ENCODE peak calls at places on chromosomes 5 and 9, in ten cellular contexts. H is ovary, I is HepG2, B is sigmoid colon, M is A549, V is stomach, O is tibial nerve, P is suprapubic skin, E is GM12878, Q is transverse colon. S is an unnamed sample.

GRCh38 chr5:84343171-84343570 is 41.5 kb downstream of the EDIL3 start:
- DNase-seq in V (no peak), H (no peak), M (no peak), Q (no peak), O (no peak), E (no peak), I (no peak), P (no peak), B (no peak), S (no peak)

GRCh38 chr5:10981927-10982326 is 220.9 kb upstream of the DAP start:
- DNase-seq in H (no peak), I (no peak), P (no peak), M (no peak), Q (no peak), E (no peak), O (no peak), V (no peak), B (no peak), S (no peak)

GRCh38 chr9:136847065-136847826 is 2.0 kb upstream of the PHPT1 start:
- DNase-seq in B (no peak), O (peak), Q (peak), V (peak), M (peak), H (no peak), I (peak), E (no peak), P (no peak), S (peak)

GRCh38 chr9:97475079-97475478 is 26.4 kb upstream of the TMOD1 start:
- DNase-seq in H (no peak), P (no peak), M (no peak), B (no peak), I (no peak), Q (no peak), V (no peak), O (no peak), E (no peak), S (no peak)

GRCh38 chr9:9142001-9142400 is 1342.4 kb upstream of the DMAC1 start:
- DNase-seq in H (no peak), B (no peak), V (no peak), M (no peak), P (no peak), Q (no peak), E (no peak), O (no peak), I (no peak), S (no peak)

GRCh38 chr5:135891804-135892203 is 3.8 kb downstream of the IL9 start:
- DNase-seq in H (no peak), I (no peak), B (no peak), P (peak), O (no peak), M (no peak), Q (no peak), E (no peak), V (no peak), S (no peak)

GRCh38 chr5:98709681-98710080 is 63.8 kb upstream of the RGMB start:
- DNase-seq in P (no peak), Q (no peak), M (no peak), E (no peak), H (no peak), O (no peak), V (no peak), I (no peak), B (no peak), S (no peak)

GRCh38 chr5:96942078-96942477 is 6.2 kb downstream of the LNPEP start:
- DNase-seq in P (no peak), V (no peak), H (no peak), E (no peak), B (no peak), I (no peak), O (no peak), M (no peak), Q (no peak), S (no peak)

GRCh38 chr5:85017271-85017670 is 632.6 kb upstream of the EDIL3 start:
- DNase-seq in P (no peak), M (no peak), O (no peak), E (no peak), Q (no peak), H (no peak), V (no peak), B (no peak), I (no peak), S (no peak)

GRCh38 chr5:118952992-118953651 is 35.2 kb downstream of the DTWD2 start:
- DNase-seq in B (no peak), V (no peak), P (no peak), O (no peak), E (no peak), H (no peak), Q (no peak), I (no peak), M (no peak), S (no peak)

GRCh38 chr9:127755558-127756060 is 20.5 kb upstream of the TOR2A start:
- DNase-seq in V (no peak), I (no peak), O (no peak), E (no peak), B (no peak), P (no peak), Q (no peak), H (no peak), M (no peak), S (no peak)

GRCh38 chr9:75096796-75097195 is 8.5 kb downstream of the OSTF1 start:
- DNase-seq in I (no peak), M (no peak), E (no peak), B (no peak), V (no peak), Q (no peak), P (no peak), O (no peak), H (no peak), S (no peak)

GRCh38 chr5:140114341-140115185 is 654 bp downstream of the PURA start:
- DNase-seq in P (peak), B (peak), O (peak), H (peak), Q (peak), M (peak), I (no peak), E (no peak), V (peak), S (peak)

GRCh38 chr9:30120654-30121053 is 2263.8 kb upstream of the ACO1 start:
- DNase-seq in H (no peak), M (peak), I (no peak), B (no peak), V (no peak), Q (no peak), O (no peak), E (no peak), P (no peak), S (no peak)

GRCh38 chr9:10251490-10251889 is 361.3 kb downstream of the PTPRD start:
- DNase-seq in B (no peak), O (no peak), H (no peak), I (peak), Q (no peak), P (no peak), V (no peak), E (no peak), M (no peak), S (no peak)

GRCh38 chr5:63923914-63924313 is 38.3 kb downstream of the HTR1A start:
- DNase-seq in H (no peak), V (peak), Q (peak), O (no peak), B (no peak), E (no peak), I (no peak), P (no peak), M (peak), S (no peak)

GRCh38 chr5:14165375-14166091 is 22.4 kb downstream of the TRIO start:
- DNase-seq in O (no peak), M (peak), P (no peak), B (no peak), E (no peak), V (no peak), I (peak), H (no peak), Q (no peak), S (no peak)

GRCh38 chr5:138790684-138791083 is 37.5 kb downstream of the CTNNA1 start:
- DNase-seq in H (no peak), P (no peak), I (no peak), E (no peak), O (no peak), V (no peak), B (no peak), Q (no peak), M (no peak), S (no peak)

GRCh38 chr5:138792181-138792808 is 39.1 kb downstream of the CTNNA1 start:
- DNase-seq in Q (no peak), B (no peak), E (no peak), I (no peak), M (no peak), P (no peak), V (no peak), O (no peak), H (no peak), S (no peak)

GRCh38 chr5:138789771-138790242 is 36.6 kb downstream of the CTNNA1 start:
- DNase-seq in M (peak), I (peak), Q (no peak), O (no peak), B (no peak), V (no peak), P (no peak), H (no peak), E (no peak), S (no peak)

DNA sequence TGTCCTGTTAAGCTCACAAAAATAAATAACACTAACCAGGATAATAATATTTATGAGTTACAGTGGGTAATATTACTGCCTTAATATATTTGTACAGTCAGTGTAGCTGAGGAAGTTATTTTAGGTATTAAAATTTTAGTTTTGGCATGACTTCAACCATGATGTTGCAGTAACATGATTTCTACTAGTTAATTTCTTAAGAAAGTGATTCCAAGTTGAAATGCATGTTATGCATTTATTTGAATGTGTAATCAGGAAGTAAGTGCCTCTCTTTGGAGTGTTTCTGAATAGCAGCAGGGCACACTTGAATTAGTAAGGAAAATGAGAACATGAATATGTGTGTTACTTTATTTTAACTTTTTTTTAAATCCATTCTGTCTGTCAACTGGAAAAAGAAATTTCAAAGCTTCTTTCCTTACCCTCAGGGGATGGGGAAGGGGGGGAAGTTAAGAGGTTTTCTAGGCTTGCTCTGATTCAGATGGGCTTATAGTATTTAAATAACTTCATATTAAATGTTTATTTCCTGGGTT is 40.3 kb downstream of the CTNNA1 start:
- DNase-seq in E (no peak), M (no peak), V (no peak), O (no peak), P (no peak), B (no peak), Q (no peak), I (no peak), H (no peak), S (no peak)
- TF ChIP-seq POLR2A in E (no peak), M (no peak), V (no peak), O (no peak), P (no peak), B (no peak), Q (no peak), I (no peak), H (no peak), S (no peak)

GRCh38 chr9:134942421-134943119 is 24.9 kb upstream of the FCN1 start:
- DNase-seq in O (no peak), B (no peak), M (no peak), V (no peak), H (no peak), E (no peak), Q (no peak), P (no peak), I (no peak), S (no peak)
- H3K4me3 ChIP-seq in O (peak), B (no peak), M (no peak), V (no peak), H (no peak), E (no peak), Q (no peak), P (peak), I (no peak), S (no peak)

GRCh38 chr5:17203329-17204132 is 13.9 kb upstream of the BASP1 start:
- DNase-seq in H (peak), P (no peak), M (peak), E (no peak), B (peak), O (peak), Q (no peak), I (peak), V (no peak), S (no peak)
- TF ChIP-seq EP300 in H (no peak), P (no peak), M (no peak), E (no peak), B (no peak), O (no peak), Q (no peak), I (no peak), V (no peak), S (no peak)

GRCh38 chr9:125406812-125407087 is 145.1 kb downstream of the GAPVD1 start:
- DNase-seq in O (no peak), H (no peak), Q (no peak), E (no peak), I (no peak), P (no peak), B (no peak), V (no peak), M (no peak), S (no peak)

GRCh38 chr9:125407432-125407973 is 145.9 kb downstream of the GAPVD1 start:
- DNase-seq in E (no peak), H (no peak), I (no peak), B (no peak), Q (no peak), P (no peak), O (no peak), V (no peak), M (no peak), S (no peak)

GRCh38 chr9:125409637-125410521 is 148.3 kb downstream of the GAPVD1 start:
- DNase-seq in I (peak), P (no peak), M (peak), Q (no peak), E (no peak), V (no peak), B (no peak), H (peak), O (peak), S (no peak)

GRCh38 chr9:125409217-125409636 is 147.6 kb downstream of the GAPVD1 start:
- DNase-seq in I (no peak), M (peak), H (no peak), O (no peak), B (peak), V (no peak), Q (no peak), E (no peak), P (no peak), S (no peak)

DNA sequence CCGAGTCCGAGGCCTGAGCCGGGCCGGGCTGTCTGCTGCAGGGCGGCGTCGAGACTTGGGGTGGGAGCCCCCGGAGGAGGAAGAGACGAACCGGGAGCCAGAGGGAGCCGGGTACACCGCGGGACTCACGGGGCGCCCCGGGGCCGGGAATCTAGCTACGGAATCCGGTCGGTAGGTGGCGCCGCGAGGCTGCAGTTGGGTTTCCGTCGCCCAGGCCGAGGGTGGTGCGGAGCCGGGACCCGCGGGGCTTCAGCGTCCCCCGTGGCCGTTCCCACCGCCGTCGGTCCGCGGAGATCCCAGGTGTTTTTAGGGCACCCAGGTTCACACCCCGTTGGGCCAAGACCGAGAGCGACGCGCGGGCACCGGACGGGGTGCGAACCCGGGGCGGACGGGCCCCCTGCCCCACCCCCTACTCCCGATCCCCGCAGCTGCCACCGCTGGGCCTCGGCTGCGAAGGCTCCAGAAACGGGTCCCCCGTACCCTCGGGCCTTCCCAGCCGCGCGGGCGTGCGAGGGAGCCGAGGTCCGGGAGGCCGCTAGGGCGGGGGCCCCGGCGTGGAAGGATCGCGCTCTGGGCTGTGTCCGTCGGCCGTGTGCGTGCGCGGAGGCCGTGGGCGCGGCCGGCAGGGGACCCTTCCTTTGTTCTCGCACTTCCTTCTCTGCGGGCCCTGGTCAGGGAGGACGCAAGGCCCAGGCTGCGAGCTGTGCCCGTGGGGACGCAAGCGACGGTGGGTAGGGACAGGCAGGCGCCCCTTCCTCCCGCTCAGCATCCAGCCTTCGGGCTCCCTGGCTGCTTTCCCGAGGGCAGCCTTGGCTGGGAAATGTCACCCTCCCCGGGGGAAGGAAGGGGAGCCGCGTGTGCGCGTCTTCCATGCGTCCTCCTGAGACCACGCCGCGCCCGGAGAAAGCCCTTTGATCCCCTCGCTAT is 146.6 kb downstream of the GAPVD1 start:
- DNase-seq in H (peak), O (peak), I (peak), P (peak), E (no peak), V (peak), Q (peak), B (peak), M (peak), S (peak)
- TF ChIP-seq POLR2A in H (peak), O (no peak), I (no peak), P (no peak), E (peak), V (no peak), Q (no peak), B (no peak), M (no peak), S (no peak)

GRCh38 chr5:165232629-165233028 is 1727.2 kb downstream of the MAT2B start:
- DNase-seq in M (no peak), B (no peak), E (no peak), Q (no peak), H (no peak), I (no peak), P (no peak), O (no peak), V (no peak), S (no peak)
- H3K4me3 ChIP-seq in M (no peak), B (no peak), E (no peak), Q (no peak), H (no peak), I (no peak), P (no peak), O (no peak), V (no peak), S (no peak)

S was measured in upper lobe of left lung.